ENCODE peak calls at places on chromosomes 5 and 9, in ten cellular contexts. One of them, this sample, is unnamed.
A peak's percentile ranks its signal among the peaks of the same experiment; 100 is the strongest.

GRCh38 chr9:106639873-106640568 is 222.9 kb upstream of the ZNF462 start:
- DNase-seq in bronchial epithelial cell: peak; percentile 20
- DNase-seq in foreskin keratinocyte: peak; percentile 42
- DNase-seq in heart right ventricle: no peak
- DNase-seq in SK-N-SH: no peak
- DNase-seq in tibial artery: no peak
- DNase-seq in CD4-positive, alpha-beta T cell: no peak
- DNase-seq in right lobe of liver: no peak
- DNase-seq in Peyer's patch: no peak
- DNase-seq in sigmoid colon: no peak
- DNase-seq in this sample: no peak

GRCh38 chr9:38017149-38017884 is 51.7 kb downstream of the SHB start:
- DNase-seq in heart right ventricle: peak; percentile 68
- DNase-seq in Peyer's patch: no peak
- DNase-seq in bronchial epithelial cell: peak; percentile 48
- DNase-seq in tibial artery: peak; percentile 83
- DNase-seq in foreskin keratinocyte: peak; percentile 79
- DNase-seq in CD4-positive, alpha-beta T cell: no peak
- DNase-seq in sigmoid colon: no peak
- DNase-seq in SK-N-SH: peak; percentile 80
- DNase-seq in right lobe of liver: peak; percentile 95
- DNase-seq in this sample: no peak

GRCh38 chr9:85248514-85249312 is 493.0 kb downstream of the AGTPBP1 start:
- DNase-seq in CD4-positive, alpha-beta T cell: no peak
- DNase-seq in heart right ventricle: no peak
- DNase-seq in sigmoid colon: no peak
- DNase-seq in tibial artery: no peak
- DNase-seq in Peyer's patch: no peak
- DNase-seq in right lobe of liver: no peak
- DNase-seq in bronchial epithelial cell: peak; percentile 79
- DNase-seq in foreskin keratinocyte: peak; percentile 79
- DNase-seq in SK-N-SH: no peak
- DNase-seq in this sample: no peak

GRCh38 chr9:3746296-3747275 is 220.8 kb upstream of the RFX3 start:
- DNase-seq in right lobe of liver: no peak
- DNase-seq in foreskin keratinocyte: peak; percentile 95
- DNase-seq in SK-N-SH: no peak
- DNase-seq in heart right ventricle: no peak
- DNase-seq in tibial artery: no peak
- DNase-seq in Peyer's patch: no peak
- DNase-seq in CD4-positive, alpha-beta T cell: no peak
- DNase-seq in sigmoid colon: no peak
- DNase-seq in bronchial epithelial cell: peak; percentile 95
- DNase-seq in this sample: no peak

GRCh38 chr5:175464414-175465233 is 13.7 kb upstream of the SFXN1 start:
- DNase-seq in tibial artery: no peak
- DNase-seq in SK-N-SH: peak; percentile 62
- DNase-seq in bronchial epithelial cell: peak; percentile 56
- DNase-seq in heart right ventricle: no peak
- DNase-seq in Peyer's patch: peak; percentile 57
- DNase-seq in right lobe of liver: peak; percentile 63
- DNase-seq in foreskin keratinocyte: peak; percentile 43
- DNase-seq in sigmoid colon: no peak
- DNase-seq in CD4-positive, alpha-beta T cell: peak; percentile 57
- DNase-seq in this sample: no peak

GRCh38 chr9:78590068-78590467 is 293.1 kb downstream of the PSAT1 start:
- DNase-seq in tibial artery: no peak
- DNase-seq in foreskin keratinocyte: no peak
- DNase-seq in CD4-positive, alpha-beta T cell: no peak
- DNase-seq in Peyer's patch: no peak
- DNase-seq in SK-N-SH: no peak
- DNase-seq in heart right ventricle: no peak
- DNase-seq in right lobe of liver: no peak
- DNase-seq in bronchial epithelial cell: no peak
- DNase-seq in sigmoid colon: no peak
- DNase-seq in this sample: no peak

GRCh38 chr5:155978805-155979204 is 348.2 kb upstream of the SGCD start:
- DNase-seq in CD4-positive, alpha-beta T cell: no peak
- DNase-seq in right lobe of liver: no peak
- DNase-seq in Peyer's patch: no peak
- DNase-seq in heart right ventricle: no peak
- DNase-seq in sigmoid colon: no peak
- DNase-seq in SK-N-SH: no peak
- DNase-seq in bronchial epithelial cell: no peak
- DNase-seq in tibial artery: no peak
- DNase-seq in foreskin keratinocyte: no peak
- DNase-seq in this sample: no peak

GRCh38 chr9:112248722-112249121 is 73.6 kb upstream of the SUSD1 start:
- DNase-seq in SK-N-SH: no peak
- DNase-seq in tibial artery: no peak
- DNase-seq in foreskin keratinocyte: peak; percentile 52
- DNase-seq in Peyer's patch: no peak
- DNase-seq in bronchial epithelial cell: peak; percentile 87
- DNase-seq in CD4-positive, alpha-beta T cell: no peak
- DNase-seq in heart right ventricle: no peak
- DNase-seq in right lobe of liver: no peak
- DNase-seq in sigmoid colon: no peak
- DNase-seq in this sample: no peak

GRCh38 chr5:160449458-160449857 is 27.8 kb downstream of the PTTG1 start:
- DNase-seq in Peyer's patch: no peak
- DNase-seq in CD4-positive, alpha-beta T cell: no peak
- DNase-seq in tibial artery: no peak
- DNase-seq in sigmoid colon: no peak
- DNase-seq in heart right ventricle: no peak
- DNase-seq in SK-N-SH: no peak
- DNase-seq in right lobe of liver: no peak
- DNase-seq in bronchial epithelial cell: no peak
- DNase-seq in foreskin keratinocyte: no peak
- DNase-seq in this sample: no peak

GRCh38 chr9:37437010-37437409 is 14.5 kb downstream of the GRHPR start:
- DNase-seq in heart right ventricle: no peak
- DNase-seq in Peyer's patch: no peak
- DNase-seq in tibial artery: no peak
- DNase-seq in foreskin keratinocyte: no peak
- DNase-seq in SK-N-SH: no peak
- DNase-seq in bronchial epithelial cell: no peak
- DNase-seq in sigmoid colon: no peak
- DNase-seq in right lobe of liver: no peak
- DNase-seq in CD4-positive, alpha-beta T cell: no peak
- DNase-seq in this sample: no peak

DNA sequence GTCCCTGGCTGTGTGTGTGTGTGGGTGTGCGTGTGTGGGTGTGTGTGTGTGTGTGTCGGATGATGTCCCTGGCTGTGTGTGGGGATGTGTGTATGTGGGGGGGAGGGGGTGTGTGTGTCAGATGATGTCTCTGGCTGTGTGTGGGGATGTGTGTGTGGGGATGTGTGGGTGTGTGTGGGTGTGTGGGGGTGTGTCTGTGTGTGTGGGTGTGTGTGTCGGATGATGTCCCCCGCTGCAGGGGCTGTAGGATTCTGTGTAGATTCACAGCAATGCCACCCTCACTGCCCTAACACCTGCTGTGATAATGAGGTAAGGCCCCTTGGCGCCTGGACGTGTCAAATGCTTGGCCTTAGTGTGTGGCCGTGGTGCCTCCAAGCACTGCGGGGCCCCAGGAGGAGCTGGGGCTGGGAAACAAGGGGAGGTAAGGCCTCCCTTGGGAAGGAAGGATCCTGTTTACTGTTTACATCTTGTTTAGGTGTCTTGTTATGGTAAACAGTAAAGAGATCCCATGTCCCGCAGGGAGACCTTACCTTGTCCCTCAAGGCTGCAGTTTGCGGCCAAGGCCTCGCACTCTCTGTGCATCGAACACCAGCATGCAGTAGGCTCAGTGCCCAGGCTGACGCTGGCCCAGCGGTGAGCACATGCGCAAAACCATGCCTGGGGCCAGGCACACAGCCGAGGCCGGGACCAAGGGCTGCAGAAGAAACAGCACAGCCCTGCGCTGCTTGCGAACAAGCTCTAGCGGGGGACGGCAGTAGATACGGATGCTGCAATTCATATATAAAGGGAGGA is 24.1 kb downstream of the AHRR start:
- DNase-seq in foreskin keratinocyte: no peak
- DNase-seq in heart right ventricle: no peak
- DNase-seq in SK-N-SH: peak; percentile 45
- DNase-seq in bronchial epithelial cell: no peak
- DNase-seq in right lobe of liver: no peak
- DNase-seq in CD4-positive, alpha-beta T cell: no peak
- DNase-seq in Peyer's patch: no peak
- DNase-seq in tibial artery: no peak
- DNase-seq in sigmoid colon: no peak
- DNase-seq in this sample: no peak
- H3K27me3 ChIP-seq in foreskin keratinocyte: peaks cover 34% of the 10 kb centered on the region
- H3K27me3 ChIP-seq in heart right ventricle: peaks cover 42% of the 10 kb centered on the region
- H3K27me3 ChIP-seq in SK-N-SH: no peaks in the 10 kb centered on the region
- H3K27me3 ChIP-seq in bronchial epithelial cell: no peaks in the 10 kb centered on the region
- H3K27me3 ChIP-seq in right lobe of liver: no peaks in the 10 kb centered on the region
- H3K27me3 ChIP-seq in CD4-positive, alpha-beta T cell: peaks cover 7% of the 10 kb centered on the region
- H3K27me3 ChIP-seq in Peyer's patch: no peaks in the 10 kb centered on the region
- H3K27me3 ChIP-seq in tibial artery: peaks cover 38% of the 10 kb centered on the region
- H3K27me3 ChIP-seq in sigmoid colon: peaks cover 28% of the 10 kb centered on the region
- H3K27me3 ChIP-seq in this sample: no peaks in the 10 kb centered on the region

DNA sequence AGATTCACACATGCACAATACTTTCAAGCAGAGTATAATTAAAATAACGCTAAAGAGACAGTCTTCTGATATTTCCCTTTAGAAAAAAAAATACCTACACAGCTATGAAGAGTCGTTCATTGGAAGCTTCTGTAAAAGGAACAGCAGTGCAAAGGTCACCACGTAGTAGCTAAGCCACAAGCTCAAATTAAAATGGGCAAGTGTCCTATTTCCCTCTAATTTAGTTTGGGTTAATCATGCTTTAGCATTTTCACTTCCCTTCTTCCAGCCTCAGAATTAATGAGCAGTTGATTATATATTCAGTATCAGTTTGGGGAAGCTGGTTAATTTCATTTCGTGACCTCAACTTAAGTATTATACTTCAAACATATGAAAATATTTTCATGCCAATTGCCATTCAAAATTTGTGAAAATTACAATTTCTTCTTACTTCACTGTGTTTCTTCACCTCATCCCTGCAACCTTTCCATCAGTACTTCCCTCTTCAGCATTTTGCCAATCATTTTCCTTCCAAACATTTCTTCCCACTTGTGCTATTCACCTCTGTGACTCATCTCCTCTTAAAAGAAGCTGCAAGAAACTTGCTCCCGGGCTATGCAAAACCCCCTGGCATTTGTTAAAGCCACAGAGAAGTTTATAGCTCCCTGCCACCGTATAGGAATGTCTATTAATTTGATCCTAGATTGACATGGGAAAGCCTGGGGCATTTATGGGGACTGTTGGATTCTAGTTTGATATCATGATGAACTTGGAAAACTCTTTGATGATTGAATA is 83.0 kb downstream of the DMRTA1 start:
- DNase-seq in right lobe of liver: no peak
- DNase-seq in sigmoid colon: no peak
- DNase-seq in foreskin keratinocyte: peak; percentile 48
- DNase-seq in SK-N-SH: no peak
- DNase-seq in bronchial epithelial cell: peak; percentile 14
- DNase-seq in CD4-positive, alpha-beta T cell: no peak
- DNase-seq in tibial artery: no peak
- DNase-seq in Peyer's patch: no peak
- DNase-seq in heart right ventricle: no peak
- DNase-seq in this sample: no peak
- TF ChIP-seq CTCF in right lobe of liver: no peak
- TF ChIP-seq CTCF in sigmoid colon: no peak
- TF ChIP-seq CTCF in foreskin keratinocyte: no peak
- TF ChIP-seq CTCF in SK-N-SH: no peak
- TF ChIP-seq CTCF in bronchial epithelial cell: no peak
- TF ChIP-seq CTCF in CD4-positive, alpha-beta T cell: no peak
- TF ChIP-seq CTCF in tibial artery: no peak
- TF ChIP-seq CTCF in Peyer's patch: no peak
- TF ChIP-seq CTCF in heart right ventricle: no peak
- TF ChIP-seq CTCF in this sample: no peak

GRCh38 chr5:6803981-6804550 is 90.8 kb downstream of the TENT4A start:
- DNase-seq in foreskin keratinocyte: no peak
- DNase-seq in Peyer's patch: no peak
- DNase-seq in tibial artery: no peak
- DNase-seq in SK-N-SH: peak; percentile 36
- DNase-seq in heart right ventricle: no peak
- DNase-seq in bronchial epithelial cell: no peak
- DNase-seq in right lobe of liver: no peak
- DNase-seq in CD4-positive, alpha-beta T cell: no peak
- DNase-seq in sigmoid colon: no peak
- DNase-seq in this sample: no peak

GRCh38 chr5:6806668-6807067 is 93.4 kb downstream of the TENT4A start:
- DNase-seq in foreskin keratinocyte: no peak
- DNase-seq in bronchial epithelial cell: no peak
- DNase-seq in SK-N-SH: no peak
- DNase-seq in sigmoid colon: no peak
- DNase-seq in CD4-positive, alpha-beta T cell: no peak
- DNase-seq in tibial artery: no peak
- DNase-seq in Peyer's patch: no peak
- DNase-seq in heart right ventricle: no peak
- DNase-seq in right lobe of liver: no peak
- DNase-seq in this sample: no peak

GRCh38 chr5:6804766-6805165 is 91.5 kb downstream of the TENT4A start:
- DNase-seq in sigmoid colon: no peak
- DNase-seq in SK-N-SH: no peak
- DNase-seq in Peyer's patch: no peak
- DNase-seq in tibial artery: no peak
- DNase-seq in heart right ventricle: no peak
- DNase-seq in right lobe of liver: no peak
- DNase-seq in foreskin keratinocyte: no peak
- DNase-seq in CD4-positive, alpha-beta T cell: no peak
- DNase-seq in bronchial epithelial cell: no peak
- DNase-seq in this sample: no peak

GRCh38 chr5:6805835-6806234 is 92.6 kb downstream of the TENT4A start:
- DNase-seq in CD4-positive, alpha-beta T cell: no peak
- DNase-seq in tibial artery: no peak
- DNase-seq in Peyer's patch: no peak
- DNase-seq in sigmoid colon: no peak
- DNase-seq in heart right ventricle: no peak
- DNase-seq in right lobe of liver: no peak
- DNase-seq in foreskin keratinocyte: no peak
- DNase-seq in SK-N-SH: no peak
- DNase-seq in bronchial epithelial cell: no peak
- DNase-seq in this sample: no peak

DNA sequence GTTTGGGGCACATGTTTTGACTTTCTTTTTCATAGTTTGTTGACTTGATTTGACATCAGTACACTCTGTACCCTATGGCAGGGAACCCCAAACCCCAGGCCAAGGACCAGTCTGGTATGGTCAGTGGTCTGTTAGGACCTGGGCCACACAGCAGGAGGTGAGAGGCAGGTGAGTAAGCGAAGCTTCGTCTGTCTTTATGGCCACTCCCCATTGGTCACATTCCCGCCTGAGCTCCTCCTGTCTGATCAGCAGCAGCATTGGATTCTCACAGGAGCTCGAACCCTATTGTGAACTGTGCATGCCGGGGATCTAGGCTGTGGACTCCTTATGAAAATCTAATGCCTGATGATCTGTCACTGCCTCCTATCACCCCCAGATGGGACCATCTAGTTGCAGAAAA is 88.0 kb downstream of the TENT4A start:
- DNase-seq in Peyer's patch: no peak
- DNase-seq in right lobe of liver: no peak
- DNase-seq in heart right ventricle: no peak
- DNase-seq in SK-N-SH: no peak
- DNase-seq in tibial artery: no peak
- DNase-seq in bronchial epithelial cell: no peak
- DNase-seq in foreskin keratinocyte: no peak
- DNase-seq in CD4-positive, alpha-beta T cell: no peak
- DNase-seq in sigmoid colon: no peak
- DNase-seq in this sample: no peak
- H3K27me3 ChIP-seq in Peyer's patch: no peaks in the 10 kb centered on the region
- H3K27me3 ChIP-seq in right lobe of liver: no peaks in the 10 kb centered on the region
- H3K27me3 ChIP-seq in heart right ventricle: no peaks in the 10 kb centered on the region
- H3K27me3 ChIP-seq in SK-N-SH: no peaks in the 10 kb centered on the region
- H3K27me3 ChIP-seq in tibial artery: no peaks in the 10 kb centered on the region
- H3K27me3 ChIP-seq in bronchial epithelial cell: no peaks in the 10 kb centered on the region
- H3K27me3 ChIP-seq in foreskin keratinocyte: no peaks in the 10 kb centered on the region
- H3K27me3 ChIP-seq in CD4-positive, alpha-beta T cell: no peaks in the 10 kb centered on the region
- H3K27me3 ChIP-seq in sigmoid colon: no peaks in the 10 kb centered on the region
- H3K27me3 ChIP-seq in this sample: no peaks in the 10 kb centered on the region

GRCh38 chr9:18923671-18924430 is 109.2 kb downstream of the SAXO1 start:
- DNase-seq in right lobe of liver: no peak
- DNase-seq in Peyer's patch: no peak
- DNase-seq in bronchial epithelial cell: no peak
- DNase-seq in tibial artery: no peak
- DNase-seq in foreskin keratinocyte: no peak
- DNase-seq in SK-N-SH: no peak
- DNase-seq in CD4-positive, alpha-beta T cell: no peak
- DNase-seq in sigmoid colon: no peak
- DNase-seq in heart right ventricle: no peak
- DNase-seq in this sample: no peak
- TF ChIP-seq CTCF in right lobe of liver: no peak
- TF ChIP-seq CTCF in Peyer's patch: no peak
- TF ChIP-seq CTCF in bronchial epithelial cell: no peak
- TF ChIP-seq CTCF in tibial artery: no peak
- TF ChIP-seq CTCF in foreskin keratinocyte: no peak
- TF ChIP-seq CTCF in SK-N-SH: no peak
- TF ChIP-seq CTCF in CD4-positive, alpha-beta T cell: no peak
- TF ChIP-seq CTCF in sigmoid colon: no peak
- TF ChIP-seq CTCF in heart right ventricle: no peak
- TF ChIP-seq CTCF in this sample: no peak